ENCODE peak calls at places on chromosomes 12 and 14, in eight cellular contexts. S, Q, T, H, Y, B, W and K are unnamed samples.

GRCh38 chr12:31234955-31235867 is 90.7 kb downstream of the SINHCAF start:
- DNase-seq in S (peak), Q (no peak), T (peak), H (no peak), Y (peak), B (peak), W (no peak), K (peak)

GRCh38 chr14:75155159-75155558 is 21.3 kb downstream of the TMED10 start:
- DNase-seq in S (no peak), Q (no peak), T (no peak), H (no peak), Y (no peak), B (no peak), W (no peak), K (no peak)

GRCh38 chr12:9646794-9647622 is 22.5 kb upstream of the CLEC2D start:
- DNase-seq in S (no peak), Q (no peak), T (peak), H (no peak), Y (peak), B (peak), W (no peak), K (no peak)

GRCh38 chr12:75315518-75315917 is 14.6 kb downstream of the CAPS2 start:
- DNase-seq in S (no peak), Q (no peak), T (peak), H (no peak), Y (peak), B (peak), W (no peak), K (no peak)

GRCh38 chr14:33915682-33916081 is 35.2 kb downstream of the EGLN3 start:
- DNase-seq in S (no peak), Q (no peak), T (no peak), H (no peak), Y (no peak), B (no peak), W (no peak), K (no peak)

GRCh38 chr12:1638167-1638566 is 9.1 kb downstream of the WNT5B start:
- DNase-seq in S (no peak), Q (no peak), T (no peak), H (no peak), Y (no peak), B (no peak), W (no peak), K (no peak)

GRCh38 chr14:21999400-21999799 is 325.8 kb upstream of the OR4E1 start:
- DNase-seq in S (no peak), Q (no peak), T (no peak), H (no peak), Y (no peak), B (no peak), W (no peak), K (no peak)

GRCh38 chr12:57343703-57344378 is 87.0 kb downstream of the R3HDM2 start:
- DNase-seq in S (no peak), Q (no peak), T (no peak), H (no peak), Y (no peak), B (no peak), W (no peak), K (no peak)

GRCh38 chr12:51980051-51980808 is 26.5 kb upstream of the TAMALIN start:
- DNase-seq in S (peak), Q (peak), T (peak), H (peak), Y (peak), B (peak), W (peak), K (peak)

GRCh38 chr14:75972729-75973480 is 8.9 kb downstream of the TGFB3 start:
- DNase-seq in S (no peak), Q (no peak), T (no peak), H (no peak), Y (no peak), B (no peak), W (no peak), K (no peak)

GRCh38 chr12:57893460-57894353 is 47.2 kb upstream of the CTDSP2 start:
- DNase-seq in S (peak), Q (no peak), T (peak), H (peak), Y (peak), B (peak), W (no peak), K (peak)

GRCh38 chr12:96383371-96383770 is 16.9 kb downstream of the CDK17 start:
- DNase-seq in S (no peak), Q (no peak), T (no peak), H (no peak), Y (no peak), B (no peak), W (no peak), K (no peak)

GRCh38 chr14:92938235-92938875 is 15.4 kb downstream of the CHGA start:
- DNase-seq in S (no peak), Q (no peak), T (no peak), H (no peak), Y (no peak), B (no peak), W (no peak), K (no peak)

GRCh38 chr12:71837356-71837755 is 2.2 kb upstream of the TBC1D15 start:
- DNase-seq in S (no peak), Q (no peak), T (no peak), H (no peak), Y (no peak), B (no peak), W (no peak), K (no peak)

GRCh38 chr12:93851245-93851665 is 174.1 kb downstream of the CRADD start:
- DNase-seq in S (no peak), Q (no peak), T (no peak), H (no peak), Y (no peak), B (no peak), W (no peak), K (no peak)

GRCh38 chr14:62443796-62444195 is 601.5 kb downstream of the KCNH5 start:
- DNase-seq in S (no peak), Q (no peak), T (no peak), H (no peak), Y (peak), B (peak), W (no peak), K (no peak)

GRCh38 chr14:34043627-34044372 is 92.9 kb upstream of the EGLN3 start:
- DNase-seq in S (no peak), Q (peak), T (no peak), H (no peak), Y (no peak), B (no peak), W (no peak), K (no peak)

GRCh38 chr12:10182662-10183061 is 3.8 kb downstream of the TMEM52B start:
- DNase-seq in S (no peak), Q (no peak), T (peak), H (no peak), Y (peak), B (peak), W (no peak), K (no peak)

GRCh38 chr12:47763481-47764344 is 5.0 kb upstream of the RAPGEF3 start:
- DNase-seq in S (no peak), Q (no peak), T (no peak), H (no peak), Y (no peak), B (no peak), W (no peak), K (no peak)

GRCh38 chr14:55976219-55976618 is 142.0 kb upstream of the PELI2 start:
- DNase-seq in S (peak), Q (no peak), T (peak), H (no peak), Y (no peak), B (no peak), W (no peak), K (peak)

GRCh38 chr12:119014368-119014767 is 33.0 kb downstream of the SRRM4 start:
- DNase-seq in S (no peak), Q (no peak), T (no peak), H (no peak), Y (no peak), B (no peak), W (no peak), K (no peak)

GRCh38 chr14:105888151-105888550 is 361.8 kb downstream of the TMEM121 start:
- DNase-seq in S (no peak), Q (no peak), T (no peak), H (no peak), Y (no peak), B (no peak), W (no peak), K (no peak)

GRCh38 chr14:91116913-91117588 is 3.2 kb downstream of the DGLUCY start:
- DNase-seq in S (no peak), Q (peak), T (peak), H (no peak), Y (no peak), B (no peak), W (no peak), K (no peak)

GRCh38 chr14:21023174-21023573 is 1.7 kb downstream of the NDRG2 start:
- DNase-seq in S (no peak), Q (no peak), T (no peak), H (no peak), Y (no peak), B (no peak), W (no peak), K (no peak)

GRCh38 chr12:67471810-67472209 is 176.7 kb upstream of the DYRK2 start:
- DNase-seq in S (no peak), Q (no peak), T (peak), H (peak), Y (no peak), B (no peak), W (no peak), K (peak)

GRCh38 chr14:21300892-21301291 is 21.0 kb downstream of the RPGRIP1 start:
- DNase-seq in S (peak), Q (peak), T (no peak), H (peak), Y (no peak), B (no peak), W (no peak), K (peak)

GRCh38 chr12:97131220-97131981 is 224.3 kb downstream of the NEDD1 start:
- DNase-seq in S (no peak), Q (no peak), T (no peak), H (no peak), Y (no peak), B (no peak), W (no peak), K (peak)

GRCh38 chr14:53306926-53307325 is 153.8 kb upstream of the DDHD1 start:
- DNase-seq in S (no peak), Q (no peak), T (peak), H (no peak), Y (peak), B (peak), W (no peak), K (no peak)

GRCh38 chr12:2615665-2616387 is 178.9 kb upstream of the FKBP4 start:
- DNase-seq in S (no peak), Q (no peak), T (no peak), H (peak), Y (peak), B (peak), W (no peak), K (no peak)

GRCh38 chr12:86421333-86421732 is 165.1 kb upstream of the MGAT4C start:
- DNase-seq in S (no peak), Q (no peak), T (no peak), H (no peak), Y (no peak), B (no peak), W (no peak), K (no peak)

GRCh38 chr14:99393059-99393655 is 87.5 kb downstream of the SETD3 start:
- DNase-seq in S (peak), Q (no peak), T (peak), H (no peak), Y (peak), B (peak), W (no peak), K (peak)